ENCODE peak calls at places on chromosome 13, in eight cellular contexts. One of them, this sample, is unnamed.
A peak's percentile ranks its signal among the peaks of the same experiment; 100 is the strongest.

GRCh38 chr13:32734511-32734910 is 148.3 kb downstream of the PDS5B start:
- DNase-seq in fibroblast of lung: peak; percentile 86
- DNase-seq in cardiac fibroblast: peak; percentile 86
- DNase-seq in WERI-Rb-1: no peak
- DNase-seq in heart right ventricle: no peak
- DNase-seq in GM23338: no peak
- DNase-seq in DND-41: no peak
- DNase-seq in testis: no peak
- DNase-seq in this sample: peak; percentile 90

GRCh38 chr13:41549491-41549890 is 92.1 kb downstream of the RGCC start:
- DNase-seq in fibroblast of lung: no peak
- DNase-seq in cardiac fibroblast: no peak
- DNase-seq in WERI-Rb-1: no peak
- DNase-seq in heart right ventricle: no peak
- DNase-seq in GM23338: no peak
- DNase-seq in DND-41: no peak
- DNase-seq in testis: no peak
- DNase-seq in this sample: no peak

GRCh38 chr13:44759723-44760360 is 183.7 kb upstream of the TSC22D1 start:
- DNase-seq in fibroblast of lung: peak; percentile 61
- DNase-seq in cardiac fibroblast: no peak
- DNase-seq in WERI-Rb-1: no peak
- DNase-seq in heart right ventricle: no peak
- DNase-seq in GM23338: no peak
- DNase-seq in DND-41: no peak
- DNase-seq in testis: no peak
- DNase-seq in this sample: peak; percentile 83

GRCh38 chr13:76523740-76524382 is 362.3 kb downstream of the KCTD12 start:
- DNase-seq in fibroblast of lung: peak; percentile 52
- DNase-seq in cardiac fibroblast: peak; percentile 5
- DNase-seq in WERI-Rb-1: no peak
- DNase-seq in heart right ventricle: no peak
- DNase-seq in GM23338: no peak
- DNase-seq in DND-41: no peak
- DNase-seq in testis: no peak
- DNase-seq in this sample: no peak

GRCh38 chr13:111665691-111666095 is 345.3 kb downstream of the TEX29 start:
- DNase-seq in fibroblast of lung: no peak
- DNase-seq in cardiac fibroblast: no peak
- DNase-seq in WERI-Rb-1: no peak
- DNase-seq in heart right ventricle: no peak
- DNase-seq in GM23338: no peak
- DNase-seq in DND-41: no peak
- DNase-seq in testis: no peak
- DNase-seq in this sample: no peak

GRCh38 chr13:39462906-39463305 is 140.1 kb downstream of the LHFPL6 start:
- DNase-seq in fibroblast of lung: no peak
- DNase-seq in cardiac fibroblast: no peak
- DNase-seq in WERI-Rb-1: no peak
- DNase-seq in heart right ventricle: no peak
- DNase-seq in GM23338: no peak
- DNase-seq in DND-41: no peak
- DNase-seq in testis: no peak
- DNase-seq in this sample: no peak

GRCh38 chr13:79679334-79679733 is 198.4 kb downstream of the NDFIP2 start:
- DNase-seq in fibroblast of lung: peak; percentile 58
- DNase-seq in cardiac fibroblast: peak; percentile 90
- DNase-seq in WERI-Rb-1: peak; percentile 53
- DNase-seq in heart right ventricle: peak; percentile 44
- DNase-seq in GM23338: peak; percentile 93
- DNase-seq in DND-41: peak; percentile 58
- DNase-seq in testis: peak; percentile 90
- DNase-seq in this sample: peak; percentile 82

GRCh38 chr13:108328848-108329247 is 59.3 kb downstream of the TNFSF13B start:
- DNase-seq in fibroblast of lung: no peak
- DNase-seq in cardiac fibroblast: no peak
- DNase-seq in WERI-Rb-1: no peak
- DNase-seq in heart right ventricle: no peak
- DNase-seq in GM23338: no peak
- DNase-seq in DND-41: no peak
- DNase-seq in testis: no peak
- DNase-seq in this sample: no peak

GRCh38 chr13:97986841-97987240 is 33.4 kb downstream of the IPO5 start:
- DNase-seq in fibroblast of lung: no peak
- DNase-seq in cardiac fibroblast: no peak
- DNase-seq in WERI-Rb-1: no peak
- DNase-seq in heart right ventricle: no peak
- DNase-seq in GM23338: no peak
- DNase-seq in DND-41: no peak
- DNase-seq in testis: no peak
- DNase-seq in this sample: no peak

GRCh38 chr13:70098669-70099068 is 9.0 kb upstream of the ATXN8OS start:
- DNase-seq in fibroblast of lung: no peak
- DNase-seq in cardiac fibroblast: peak; percentile 3
- DNase-seq in WERI-Rb-1: no peak
- DNase-seq in heart right ventricle: no peak
- DNase-seq in GM23338: peak; percentile 23
- DNase-seq in DND-41: no peak
- DNase-seq in testis: no peak
- DNase-seq in this sample: peak; percentile 32

GRCh38 chr13:95296326-95296939 is 4.8 kb downstream of the ABCC4 start:
- DNase-seq in fibroblast of lung: no peak
- DNase-seq in cardiac fibroblast: peak; percentile 29
- DNase-seq in WERI-Rb-1: peak; percentile 81
- DNase-seq in heart right ventricle: peak; percentile 38
- DNase-seq in GM23338: peak; percentile 80
- DNase-seq in DND-41: no peak
- DNase-seq in testis: peak; percentile 71
- DNase-seq in this sample: peak; percentile 32

GRCh38 chr13:51874651-51875050 is 12.9 kb downstream of the CCDC70 start:
- DNase-seq in fibroblast of lung: no peak
- DNase-seq in cardiac fibroblast: no peak
- DNase-seq in WERI-Rb-1: no peak
- DNase-seq in heart right ventricle: no peak
- DNase-seq in GM23338: no peak
- DNase-seq in DND-41: no peak
- DNase-seq in testis: no peak
- DNase-seq in this sample: no peak

GRCh38 chr13:79295906-79296564 is 110.0 kb downstream of the RBM26 start:
- DNase-seq in fibroblast of lung: peak; percentile 7
- DNase-seq in cardiac fibroblast: peak; percentile 33
- DNase-seq in WERI-Rb-1: no peak
- DNase-seq in heart right ventricle: no peak
- DNase-seq in GM23338: no peak
- DNase-seq in DND-41: no peak
- DNase-seq in testis: no peak
- DNase-seq in this sample: peak; percentile 67

GRCh38 chr13:45370922-45371406 is 30.0 kb upstream of the TPT1 start:
- DNase-seq in fibroblast of lung: peak; percentile 86
- DNase-seq in cardiac fibroblast: peak; percentile 74
- DNase-seq in WERI-Rb-1: peak; percentile 47
- DNase-seq in heart right ventricle: peak; percentile 77
- DNase-seq in GM23338: peak; percentile 93
- DNase-seq in DND-41: no peak
- DNase-seq in testis: peak; percentile 72
- DNase-seq in this sample: peak; percentile 59

GRCh38 chr13:24632382-24633121 is 47.7 kb upstream of the ATP12A start:
- DNase-seq in fibroblast of lung: peak; percentile 26
- DNase-seq in cardiac fibroblast: peak; percentile 18
- DNase-seq in WERI-Rb-1: no peak
- DNase-seq in heart right ventricle: no peak
- DNase-seq in GM23338: no peak
- DNase-seq in DND-41: no peak
- DNase-seq in testis: no peak
- DNase-seq in this sample: peak; percentile 51

GRCh38 chr13:46609052-46609451 is 56.1 kb downstream of the LRCH1 start:
- DNase-seq in fibroblast of lung: no peak
- DNase-seq in cardiac fibroblast: no peak
- DNase-seq in WERI-Rb-1: no peak
- DNase-seq in heart right ventricle: no peak
- DNase-seq in GM23338: no peak
- DNase-seq in DND-41: no peak
- DNase-seq in testis: no peak
- DNase-seq in this sample: no peak

GRCh38 chr13:78595819-78596700 is 7.3 kb downstream of the POU4F1 start:
- DNase-seq in fibroblast of lung: no peak
- DNase-seq in cardiac fibroblast: no peak
- DNase-seq in WERI-Rb-1: no peak
- DNase-seq in heart right ventricle: peak; percentile 20
- DNase-seq in GM23338: peak; percentile 75
- DNase-seq in DND-41: no peak
- DNase-seq in testis: peak; percentile 61
- DNase-seq in this sample: no peak

GRCh38 chr13:41610426-41610825 is 153.1 kb downstream of the RGCC start:
- DNase-seq in fibroblast of lung: peak; percentile 92
- DNase-seq in cardiac fibroblast: peak; percentile 99
- DNase-seq in WERI-Rb-1: no peak
- DNase-seq in heart right ventricle: peak; percentile 44
- DNase-seq in GM23338: no peak
- DNase-seq in DND-41: no peak
- DNase-seq in testis: no peak
- DNase-seq in this sample: peak; percentile 97

GRCh38 chr13:87941244-87941643 is 270.1 kb downstream of the SLITRK5 start:
- DNase-seq in fibroblast of lung: peak; percentile 0
- DNase-seq in cardiac fibroblast: no peak
- DNase-seq in WERI-Rb-1: no peak
- DNase-seq in heart right ventricle: no peak
- DNase-seq in GM23338: no peak
- DNase-seq in DND-41: no peak
- DNase-seq in testis: no peak
- DNase-seq in this sample: no peak

GRCh38 chr13:61414686-61415664 is 674 bp downstream of the PCDH20 start:
- DNase-seq in fibroblast of lung: peak; percentile 56
- DNase-seq in cardiac fibroblast: peak; percentile 2
- DNase-seq in WERI-Rb-1: no peak
- DNase-seq in heart right ventricle: peak; percentile 22
- DNase-seq in GM23338: peak; percentile 93
- DNase-seq in DND-41: no peak
- DNase-seq in testis: peak; percentile 48
- DNase-seq in this sample: peak; percentile 71

GRCh38 chr13:50617134-50617721 is 226.3 kb downstream of the DLEU7 start:
- DNase-seq in fibroblast of lung: peak; percentile 84
- DNase-seq in cardiac fibroblast: peak; percentile 80
- DNase-seq in WERI-Rb-1: no peak
- DNase-seq in heart right ventricle: no peak
- DNase-seq in GM23338: no peak
- DNase-seq in DND-41: no peak
- DNase-seq in testis: no peak
- DNase-seq in this sample: no peak

GRCh38 chr13:57470491-57470890 is 161.1 kb upstream of the PCDH17 start:
- DNase-seq in fibroblast of lung: no peak
- DNase-seq in cardiac fibroblast: no peak
- DNase-seq in WERI-Rb-1: no peak
- DNase-seq in heart right ventricle: no peak
- DNase-seq in GM23338: no peak
- DNase-seq in DND-41: no peak
- DNase-seq in testis: no peak
- DNase-seq in this sample: no peak

GRCh38 chr13:19794552-19795143 is 11.9 kb upstream of the PSPC1 start:
- DNase-seq in fibroblast of lung: no peak
- DNase-seq in cardiac fibroblast: no peak
- DNase-seq in WERI-Rb-1: no peak
- DNase-seq in heart right ventricle: no peak
- DNase-seq in GM23338: peak; percentile 91
- DNase-seq in DND-41: no peak
- DNase-seq in testis: no peak
- DNase-seq in this sample: peak; percentile 93

GRCh38 chr13:113291997-113292862 is 4.8 kb upstream of the LAMP1 start:
- DNase-seq in fibroblast of lung: peak; percentile 22
- DNase-seq in cardiac fibroblast: peak; percentile 3
- DNase-seq in WERI-Rb-1: peak; percentile 84
- DNase-seq in heart right ventricle: peak; percentile 32
- DNase-seq in GM23338: peak; percentile 49
- DNase-seq in DND-41: no peak
- DNase-seq in testis: peak; percentile 23
- DNase-seq in this sample: peak; percentile 38

GRCh38 chr13:39040206-39040605 is 1.9 kb downstream of the NHLRC3 start:
- DNase-seq in fibroblast of lung: no peak
- DNase-seq in cardiac fibroblast: no peak
- DNase-seq in WERI-Rb-1: no peak
- DNase-seq in heart right ventricle: no peak
- DNase-seq in GM23338: no peak
- DNase-seq in DND-41: no peak
- DNase-seq in testis: no peak
- DNase-seq in this sample: no peak

GRCh38 chr13:40776681-40777165 is 5.7 kb upstream of the MRPS31 start:
- DNase-seq in fibroblast of lung: peak; percentile 76
- DNase-seq in cardiac fibroblast: peak; percentile 53
- DNase-seq in WERI-Rb-1: no peak
- DNase-seq in heart right ventricle: no peak
- DNase-seq in GM23338: no peak
- DNase-seq in DND-41: peak; percentile 82
- DNase-seq in testis: no peak
- DNase-seq in this sample: peak; percentile 53

GRCh38 chr13:97233499-97233898 is 11.4 kb downstream of the MBNL2 start:
- DNase-seq in fibroblast of lung: no peak
- DNase-seq in cardiac fibroblast: no peak
- DNase-seq in WERI-Rb-1: no peak
- DNase-seq in heart right ventricle: no peak
- DNase-seq in GM23338: no peak
- DNase-seq in DND-41: no peak
- DNase-seq in testis: no peak
- DNase-seq in this sample: no peak

GRCh38 chr13:26048745-26049144 is 3.1 kb downstream of the SHISA2 start:
- DNase-seq in fibroblast of lung: no peak
- DNase-seq in cardiac fibroblast: no peak
- DNase-seq in WERI-Rb-1: no peak
- DNase-seq in heart right ventricle: no peak
- DNase-seq in GM23338: no peak
- DNase-seq in DND-41: no peak
- DNase-seq in testis: no peak
- DNase-seq in this sample: no peak
- H3K4me3 ChIP-seq in fibroblast of lung: no peak overlapping the region
- H3K4me3 ChIP-seq in cardiac fibroblast: no peak overlapping the region
- H3K4me3 ChIP-seq in WERI-Rb-1: no peak overlapping the region
- H3K4me3 ChIP-seq in heart right ventricle: no peak overlapping the region
- H3K4me3 ChIP-seq in GM23338: peak overlapping the region; percentile 82
- H3K4me3 ChIP-seq in DND-41: peak overlapping the region; percentile 39
- H3K4me3 ChIP-seq in testis: no peak overlapping the region
- H3K4me3 ChIP-seq in this sample: no peak overlapping the region

GRCh38 chr13:66200555-66200954 is 1029.6 kb downstream of the PCDH9 start:
- DNase-seq in fibroblast of lung: no peak
- DNase-seq in cardiac fibroblast: peak; percentile 33
- DNase-seq in WERI-Rb-1: no peak
- DNase-seq in heart right ventricle: no peak
- DNase-seq in GM23338: no peak
- DNase-seq in DND-41: no peak
- DNase-seq in testis: no peak
- DNase-seq in this sample: no peak
- TF ChIP-seq CTCF in fibroblast of lung: no peak
- TF ChIP-seq CTCF in cardiac fibroblast: peak; percentile 6
- TF ChIP-seq CTCF in WERI-Rb-1: no peak
- TF ChIP-seq CTCF in heart right ventricle: no peak
- TF ChIP-seq CTCF in GM23338: no peak
- TF ChIP-seq CTCF in DND-41: peak; percentile 23
- TF ChIP-seq CTCF in testis: no peak
- TF ChIP-seq CTCF in this sample: peak; percentile 21

GRCh38 chr13:30290812-30291436 is 16.4 kb downstream of the KATNAL1 start:
- DNase-seq in fibroblast of lung: no peak
- DNase-seq in cardiac fibroblast: no peak
- DNase-seq in WERI-Rb-1: no peak
- DNase-seq in heart right ventricle: no peak
- DNase-seq in GM23338: no peak
- DNase-seq in DND-41: no peak
- DNase-seq in testis: no peak
- DNase-seq in this sample: no peak
- H3K4me3 ChIP-seq in fibroblast of lung: no peak overlapping the region
- H3K4me3 ChIP-seq in cardiac fibroblast: no peak overlapping the region
- H3K4me3 ChIP-seq in WERI-Rb-1: no peak overlapping the region
- H3K4me3 ChIP-seq in heart right ventricle: no peak overlapping the region
- H3K4me3 ChIP-seq in GM23338: no peak overlapping the region
- H3K4me3 ChIP-seq in DND-41: no peak overlapping the region
- H3K4me3 ChIP-seq in testis: no peak overlapping the region
- H3K4me3 ChIP-seq in this sample: no peak overlapping the region

GRCh38 chr13:28049215-28049614 is 51.2 kb downstream of the FLT3 start:
- DNase-seq in fibroblast of lung: no peak
- DNase-seq in cardiac fibroblast: no peak
- DNase-seq in WERI-Rb-1: no peak
- DNase-seq in heart right ventricle: no peak
- DNase-seq in GM23338: no peak
- DNase-seq in DND-41: no peak
- DNase-seq in testis: no peak
- DNase-seq in this sample: no peak
- TF ChIP-seq CTCF in fibroblast of lung: no peak
- TF ChIP-seq CTCF in cardiac fibroblast: no peak
- TF ChIP-seq CTCF in WERI-Rb-1: no peak
- TF ChIP-seq CTCF in heart right ventricle: no peak
- TF ChIP-seq CTCF in GM23338: no peak
- TF ChIP-seq CTCF in DND-41: no peak
- TF ChIP-seq CTCF in testis: no peak
- TF ChIP-seq CTCF in this sample: no peak